ENCODE peak calls at places on chromosomes 13 and 19, in ten cellular contexts. E, P, I, C, Z, R, S, G, A and K are unnamed samples.

GRCh38 chr19:54560881-54561385 is 12.7 kb upstream of the LILRA2 start:
- DNase-seq in C (no peak), G (no peak), E (no peak), S (peak; percentile 79), R (no peak), P (no peak), I (peak; percentile 30), A (no peak), Z (no peak), K (no peak)

GRCh38 chr13:111183087-111183645 is 68.1 kb downstream of the ARHGEF7 start:
- DNase-seq in I (no peak), E (no peak), C (no peak), R (no peak), P (no peak), A (no peak), S (no peak), Z (no peak), G (no peak), K (no peak)

GRCh38 chr19:16327501-16327900 is 2.9 kb downstream of the KLF2 start:
- DNase-seq in C (no peak), A (no peak), R (no peak), I (no peak), S (no peak), E (no peak), P (no peak), G (no peak), Z (no peak), K (no peak)

GRCh38 chr19:2261438-2262172 is 5.4 kb upstream of the JSRP1 start:
- DNase-seq in R (no peak), P (no peak), Z (no peak), G (no peak), I (no peak), E (peak; percentile 47), A (no peak), C (peak; percentile 51), S (no peak), K (no peak)

GRCh38 chr13:91158015-91158390 is 189.5 kb upstream of the MIR17HG start:
- DNase-seq in G (no peak), R (no peak), A (no peak), E (no peak), I (no peak), P (no peak), C (no peak), Z (no peak), S (no peak), K (no peak)

GRCh38 chr19:33063356-33064116 is 1.2 kb downstream of the RHPN2 start:
- DNase-seq in A (peak; percentile 35), E (no peak), Z (peak; percentile 30), I (no peak), S (no peak), P (peak; percentile 33), R (peak; percentile 17), C (no peak), G (no peak), K (no peak)

GRCh38 chr13:89380101-89380500 is 1708.9 kb downstream of the SLITRK5 start:
- DNase-seq in R (no peak), P (no peak), A (no peak), E (no peak), C (peak; percentile 35), I (no peak), Z (no peak), S (no peak), G (no peak), K (no peak)

GRCh38 chr13:32045963-32046785 is 14.6 kb downstream of the FRY start:
- DNase-seq in R (no peak), C (peak; percentile 25), A (no peak), I (no peak), G (no peak), E (no peak), P (peak; percentile 67), Z (peak; percentile 56), S (no peak), K (no peak)

GRCh38 chr19:49058592-49058991 is 1.0 kb upstream of the CGB7 start:
- DNase-seq in E (no peak), A (no peak), I (no peak), S (no peak), P (no peak), Z (peak; percentile 25), R (no peak), G (no peak), C (peak; percentile 41), K (no peak)

GRCh38 chr19:18433039-18433691 is 4.8 kb downstream of the ISYNA1 start:
- DNase-seq in R (no peak), E (no peak), P (no peak), G (no peak), Z (no peak), A (peak; percentile 85), S (no peak), C (peak; percentile 56), I (no peak), K (no peak)

GRCh38 chr19:3642987-3643386 is 16.4 kb upstream of the CACTIN start:
- DNase-seq in S (no peak), C (peak; percentile 17), E (no peak), G (no peak), P (no peak), Z (no peak), A (no peak), R (no peak), I (no peak), K (no peak)

GRCh38 chr19:56942749-56943148 is 102.2 kb upstream of the PEG3 start:
- DNase-seq in G (no peak), C (peak; percentile 26), P (no peak), R (peak; percentile 8), S (no peak), A (peak; percentile 80), Z (no peak), E (no peak), I (no peak), K (no peak)

GRCh38 chr13:100130092-100130491 is 41.2 kb downstream of the PCCA start:
- DNase-seq in A (no peak), I (no peak), S (no peak), R (peak; percentile 20), P (no peak), E (no peak), G (no peak), Z (no peak), C (peak; percentile 25), K (no peak)

GRCh38 chr19:3243851-3244700 is 19.6 kb downstream of the CELF5 start:
- DNase-seq in G (no peak), S (no peak), C (peak; percentile 68), E (peak; percentile 18), R (peak; percentile 31), I (no peak), Z (peak; percentile 56), A (peak; percentile 68), P (peak; percentile 56), K (no peak)

GRCh38 chr19:52621376-52621775 is 16.8 kb downstream of the ZNF83 start:
- DNase-seq in S (no peak), G (no peak), A (no peak), C (no peak), P (no peak), I (no peak), E (no peak), R (no peak), Z (no peak), K (no peak)

GRCh38 chr19:42596391-42597071 is 1.8 kb upstream of the CEACAM8 start:
- DNase-seq in A (no peak), P (peak; percentile 7), R (no peak), Z (no peak), G (peak; percentile 16), C (peak; percentile 25), S (no peak), E (peak; percentile 12), I (peak; percentile 39), K (no peak)

GRCh38 chr13:67119481-67119883 is 110.7 kb downstream of the PCDH9 start:
- DNase-seq in C (no peak), P (peak; percentile 87), S (no peak), G (no peak), E (no peak), Z (peak; percentile 96), R (no peak), A (no peak), I (peak; percentile 2), K (no peak)

GRCh38 chr19:29666634-29667389 is 1.6 kb downstream of the PLEKHF1 start:
- DNase-seq in C (peak; percentile 75), A (peak; percentile 86), R (peak; percentile 83), I (no peak), E (no peak), S (no peak), G (no peak), P (peak; percentile 76), Z (peak; percentile 64), K (no peak)

GRCh38 chr19:8004001-8004400 is 1.4 kb downstream of the ELAVL1 start:
- DNase-seq in P (no peak), I (no peak), R (no peak), E (no peak), A (no peak), S (no peak), G (no peak), C (no peak), Z (no peak), K (no peak)
- H3K4me1 ChIP-seq in P (peaks cover 14% of the 10 kb centered on the region), I (peaks cover 30% of the 10 kb centered on the region), R (peaks cover 65% of the 10 kb centered on the region), E (peaks cover 38% of the 10 kb centered on the region), A (peaks cover 19% of the 10 kb centered on the region), S (peaks cover 51% of the 10 kb centered on the region), G (peaks cover 2% of the 10 kb centered on the region), C (peaks cover 4% of the 10 kb centered on the region), Z (peaks cover 12% of the 10 kb centered on the region), K (peaks cover 68% of the 10 kb centered on the region)

GRCh38 chr13:64900039-64900438 is 2330.1 kb downstream of the PCDH9 start:
- DNase-seq in G (no peak), I (no peak), S (no peak), R (no peak), C (no peak), E (no peak), Z (no peak), A (no peak), P (no peak), K (no peak)
- H3K4me1 ChIP-seq in G (no peaks in the 10 kb centered on the region), I (no peaks in the 10 kb centered on the region), S (no peaks in the 10 kb centered on the region), R (no peaks in the 10 kb centered on the region), C (no peaks in the 10 kb centered on the region), E (no peaks in the 10 kb centered on the region), Z (no peaks in the 10 kb centered on the region), A (no peaks in the 10 kb centered on the region), P (no peaks in the 10 kb centered on the region), K (no peaks in the 10 kb centered on the region)

DNA sequence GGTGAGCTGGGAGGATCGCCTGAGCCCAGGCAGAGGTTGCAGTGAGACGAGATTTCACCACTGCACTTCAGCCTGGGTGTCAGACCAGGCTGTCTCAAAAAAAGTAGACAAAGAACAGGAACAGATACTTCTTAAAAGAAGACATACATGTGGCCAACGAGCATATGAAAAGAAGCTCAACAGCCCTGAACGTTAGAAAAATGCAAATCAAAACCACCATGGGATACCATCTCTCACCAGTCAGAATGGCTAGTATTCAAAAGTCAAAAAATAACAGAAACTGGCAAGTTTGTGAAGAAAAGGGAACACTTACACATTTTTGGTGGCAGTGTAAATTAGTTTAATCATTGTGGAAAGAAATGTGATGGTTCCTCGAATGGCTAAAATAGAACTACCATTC is 3.0 kb upstream of the LGALS14 start:
- DNase-seq in I (no peak), A (no peak), P (no peak), C (no peak), E (no peak), Z (no peak), R (no peak), G (no peak), S (no peak), K (no peak)
- H3K4me1 ChIP-seq in I (no peaks in the 10 kb centered on the region), A (no peaks in the 10 kb centered on the region), P (no peaks in the 10 kb centered on the region), C (no peaks in the 10 kb centered on the region), E (peaks cover 9% of the 10 kb centered on the region), Z (no peaks in the 10 kb centered on the region), R (no peaks in the 10 kb centered on the region), G (no peaks in the 10 kb centered on the region), S (no peaks in the 10 kb centered on the region), K (no peaks in the 10 kb centered on the region)

DNA sequence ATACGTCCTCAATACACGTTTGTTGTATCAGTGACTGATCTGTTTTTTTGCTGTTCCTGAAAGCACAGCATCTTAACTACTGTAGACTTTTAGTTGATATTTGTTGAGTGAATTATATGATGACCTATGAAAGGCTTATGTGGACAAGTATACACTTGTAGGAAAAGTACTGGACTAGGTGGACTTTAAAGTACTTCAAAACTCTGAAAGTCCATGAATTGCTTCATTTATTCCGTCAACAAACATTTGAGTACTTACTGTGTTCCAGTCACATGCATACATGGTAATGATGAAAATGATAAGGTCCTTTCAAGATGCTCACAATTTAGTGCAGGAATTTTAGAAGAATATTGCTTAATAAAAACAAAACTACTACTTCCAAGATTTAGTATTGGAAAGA is 3.1 kb downstream of the WDFY2 start:
- DNase-seq in C (no peak), I (no peak), P (no peak), S (no peak), R (no peak), A (no peak), E (no peak), Z (no peak), G (no peak), K (no peak)
- H3K4me1 ChIP-seq in C (peaks cover 10% of the 10 kb centered on the region), I (peaks cover 48% of the 10 kb centered on the region), P (peaks cover 20% of the 10 kb centered on the region), S (peaks cover 31% of the 10 kb centered on the region), R (peaks cover 64% of the 10 kb centered on the region), A (peaks cover 17% of the 10 kb centered on the region), E (peaks cover 15% of the 10 kb centered on the region), Z (peaks cover 11% of the 10 kb centered on the region), G (peaks cover 3% of the 10 kb centered on the region), K (peaks cover 18% of the 10 kb centered on the region)